ENCODE peak calls at places on chromosomes 4 and X, in five cellular contexts. H, G, J, V and P are unnamed samples.

GRCh38 chrX:153777261-153778090 is 3.4 kb upstream of the SRPK3 start:
- DNase-seq in H (no peak), G (peak; percentile 6), J (no peak), V (no peak), P (no peak)

GRCh38 chr4:91488946-91489345 is 814.8 kb upstream of the GRID2 start:
- DNase-seq in H (no peak), G (no peak), J (no peak), V (no peak), P (no peak)

GRCh38 chr4:52750819-52751348 is 341 bp downstream of the ERVMER34-1 start:
- DNase-seq in H (no peak), G (no peak), J (peak; percentile 67), V (no peak), P (peak; percentile 54)

GRCh38 chrX:39196192-39197102 is 395.2 kb downstream of the MID1IP1 start:
- DNase-seq in H (peak; percentile 34), G (no peak), J (no peak), V (peak; percentile 36), P (peak; percentile 72)

GRCh38 chrX:1658083-1658463 is 43.2 kb downstream of the ASMT start:
- DNase-seq in H (no peak), G (no peak), J (no peak), V (peak; percentile 21), P (no peak)

GRCh38 chrX:34437586-34437985 is 219.5 kb downstream of the TMEM47 start:
- DNase-seq in H (no peak), G (peak; percentile 28), J (no peak), V (no peak), P (no peak)

GRCh38 chr4:102860928-102861327 is 7.9 kb upstream of the CISD2 start:
- DNase-seq in H (no peak), G (no peak), J (no peak), V (no peak), P (no peak)

GRCh38 chr4:145524535-145524934 is 42.9 kb downstream of the SMAD1 start:
- DNase-seq in H (no peak), G (no peak), J (no peak), V (no peak), P (no peak)

GRCh38 chrX:368811-369562 is 17.7 kb downstream of the PPP2R3B start:
- DNase-seq in H (no peak), G (peak; percentile 56), J (no peak), V (peak; percentile 85), P (no peak)

GRCh38 chr4:56301181-56302076 is 85.9 kb downstream of the AASDH start:
- DNase-seq in H (peak; percentile 74), G (peak; percentile 42), J (no peak), V (peak; percentile 78), P (peak; percentile 65)

GRCh38 chr4:11427201-11427996 is 1.3 kb downstream of the HS3ST1 start:
- DNase-seq in H (no peak), G (no peak), J (no peak), V (no peak), P (peak; percentile 43)

GRCh38 chrX:2710496-2710895 is 19.4 kb downstream of the CD99 start:
- DNase-seq in H (no peak), G (no peak), J (no peak), V (no peak), P (peak; percentile 97)

GRCh38 chrX:53196678-53197077 is 28.3 kb downstream of the KDM5C start:
- DNase-seq in H (no peak), G (no peak), J (no peak), V (no peak), P (no peak)

GRCh38 chr4:140296871-140297570 is 76.4 kb upstream of the SCOC start:
- DNase-seq in H (no peak), G (no peak), J (no peak), V (no peak), P (peak; percentile 54)

GRCh38 chr4:84968936-84969335 is 2.4 kb upstream of the WDFY3 start:
- DNase-seq in H (no peak), G (no peak), J (no peak), V (no peak), P (no peak)

DNA sequence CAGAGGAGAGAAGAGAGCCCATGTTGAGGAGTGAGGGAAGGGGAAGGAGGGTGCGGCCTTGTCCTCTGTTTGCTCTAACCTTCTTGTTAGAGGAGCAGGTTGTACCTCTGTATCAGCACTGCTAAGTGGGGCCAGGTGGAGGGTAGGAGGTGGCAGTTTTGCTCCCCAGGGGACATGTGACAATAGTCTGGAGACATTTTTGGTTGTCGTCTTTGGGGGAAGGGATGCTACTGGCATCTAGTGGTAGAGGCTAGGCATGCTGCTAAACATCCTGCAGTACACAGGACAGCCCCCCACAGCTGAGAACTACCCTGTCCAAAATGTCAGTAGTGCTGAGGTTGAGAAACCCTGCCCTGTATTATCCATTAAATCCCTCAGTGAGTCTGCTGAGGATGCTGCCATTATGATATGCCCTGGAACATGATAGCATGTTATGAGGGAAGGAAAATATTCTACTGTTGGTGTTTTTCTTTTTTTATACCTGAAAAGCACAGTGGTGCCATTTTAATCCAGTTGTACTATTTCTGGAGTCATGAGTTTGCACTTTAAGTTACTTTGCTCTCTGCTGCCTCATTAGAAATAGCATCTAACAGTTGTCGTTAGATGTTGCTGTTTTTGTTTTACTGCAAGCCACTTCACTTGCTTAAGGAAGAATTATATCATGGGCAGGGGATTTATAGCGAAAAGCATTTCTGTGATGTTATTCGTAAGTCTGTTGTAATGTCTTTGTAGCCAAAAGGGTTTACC is 90.6 kb downstream of the LRP2BP start:
- DNase-seq in H (no peak), G (no peak), J (no peak), V (peak; percentile 48), P (peak; percentile 26)
- H3K4me3 ChIP-seq in H (no peak overlapping the region), G (no peak overlapping the region), J (no peak overlapping the region), V (no peak overlapping the region), P (no peak overlapping the region)

DNA sequence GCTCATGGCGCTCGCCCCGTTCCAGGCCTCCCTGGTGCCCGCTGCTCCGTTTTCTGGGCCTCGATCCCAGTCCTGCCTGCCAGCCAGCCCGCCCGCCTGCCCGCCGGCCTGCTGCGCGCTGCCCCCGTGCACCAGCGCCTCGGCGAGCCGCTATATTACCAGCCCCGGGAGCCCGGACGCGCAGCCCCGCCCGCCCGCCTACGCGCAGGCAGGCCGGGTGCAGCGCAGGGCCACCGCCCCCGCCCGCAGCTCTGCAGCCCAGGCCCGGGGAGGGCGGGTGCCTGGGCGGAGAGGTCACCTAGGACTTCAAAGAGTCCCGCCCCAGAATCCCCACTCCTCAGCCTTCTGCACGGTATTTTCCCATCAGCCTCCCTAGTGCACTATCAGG is at the start of gene MAOB:
- DNase-seq in H (peak; percentile 37), G (peak; percentile 61), J (peak; percentile 58), V (peak; percentile 55), P (peak; percentile 11)
- H3K27ac ChIP-seq in H (no peak within 1 kb of the TSS), G (peak within 1 kb of the TSS; percentile 83), J (peak within 1 kb of the TSS; percentile 79), V (no peak within 1 kb of the TSS), P (no peak within 1 kb of the TSS)

DNA sequence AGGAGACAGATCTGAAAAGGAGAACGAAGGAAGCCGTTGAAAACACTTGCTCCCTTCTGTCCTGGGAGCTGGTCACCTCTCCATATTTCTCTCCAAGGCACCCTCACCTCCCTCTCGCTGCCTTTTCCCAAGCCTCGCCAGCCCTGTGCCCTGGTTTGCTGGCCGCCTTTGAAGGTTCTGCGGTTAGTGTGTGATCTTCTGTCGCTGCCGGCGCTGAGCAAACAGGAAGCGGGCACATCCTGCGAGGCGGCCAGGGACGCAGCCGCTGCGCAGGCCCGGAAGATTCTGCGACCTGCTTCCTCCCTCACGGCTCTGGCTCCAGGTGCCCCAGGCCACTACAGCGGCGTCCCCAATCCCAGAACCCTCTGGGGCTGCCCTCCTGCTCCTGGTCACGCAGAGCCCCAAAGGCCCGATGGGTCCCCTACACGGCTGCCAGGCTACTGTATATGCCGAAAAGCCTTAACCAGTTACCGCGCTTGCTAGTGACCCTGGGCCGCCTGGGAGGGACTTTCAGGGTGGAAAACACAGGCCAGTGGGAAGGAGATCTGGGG is 2.5 kb upstream of the SASH3 start:
- DNase-seq in H (peak; percentile 71), G (peak; percentile 31), J (peak; percentile 77), V (no peak), P (no peak)
- H3K4me1 ChIP-seq in H (no peaks in the 10 kb centered on the region), G (no peaks in the 10 kb centered on the region), J (no peaks in the 10 kb centered on the region), V (no peaks in the 10 kb centered on the region), P (no peaks in the 10 kb centered on the region)

GRCh38 chr4:95091272-95091671 is 333.5 kb downstream of the BMPR1B start:
- DNase-seq in H (no peak), G (no peak), J (no peak), V (no peak), P (no peak)

GRCh38 chr4:95095352-95095974 is 337.7 kb downstream of the BMPR1B start:
- DNase-seq in H (no peak), G (no peak), J (no peak), V (peak; percentile 47), P (peak; percentile 37)

GRCh38 chr4:95093936-95094929 is 336.5 kb downstream of the BMPR1B start:
- DNase-seq in H (no peak), G (no peak), J (no peak), V (no peak), P (no peak)

GRCh38 chr4:95092762-95093161 is 335.0 kb downstream of the BMPR1B start:
- DNase-seq in H (no peak), G (no peak), J (no peak), V (peak; percentile 60), P (no peak)

DNA sequence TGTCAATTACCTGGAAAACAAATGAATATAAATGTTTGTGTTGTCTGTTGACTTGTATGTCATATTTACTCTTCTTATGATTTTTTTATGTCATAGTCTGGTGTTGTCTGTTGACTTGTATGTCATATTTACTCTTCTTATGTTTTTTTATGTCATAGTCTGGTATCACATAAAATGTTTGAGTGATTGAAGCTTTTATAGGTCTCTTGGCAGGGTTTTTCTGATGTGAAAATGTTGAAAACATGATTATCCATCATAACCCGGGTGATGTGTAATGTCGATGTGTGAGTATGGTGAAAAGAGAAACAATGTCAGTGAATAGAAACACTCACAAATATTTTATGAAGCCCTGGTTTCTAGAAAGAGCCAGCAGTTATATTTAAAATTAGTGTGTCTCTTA is 335.7 kb downstream of the BMPR1B start:
- DNase-seq in H (no peak), G (no peak), J (no peak), V (no peak), P (no peak)
- H3K4me3 ChIP-seq in H (no peak overlapping the region), G (no peak overlapping the region), J (no peak overlapping the region), V (no peak overlapping the region), P (no peak overlapping the region)

GRCh38 chr4:87680271-87680670 is 30.2 kb downstream of the DMP1 start:
- DNase-seq in H (no peak), G (no peak), J (no peak), V (no peak), P (no peak)
- H3K27ac ChIP-seq in H (no peak overlapping the region), G (peak overlapping the region; percentile 78), J (peak overlapping the region; percentile 40), V (no peak overlapping the region), P (no peak overlapping the region)